ENCODE peak calls at places on chromosomes 12 and 14, in seven cellular contexts. R is kidney epithelial cell; B is adipocyte; Q is activated CD8-positive, alpha-beta T cell treated with anti-CD3 and anti-CD28 coated beads, Interleukin-2, amount 10 ng/mL, durations not matched to agents 7 days and 5 days; O is activated naive CD4-positive, alpha-beta T cell; P is NCI-H2171; K is MM.1S. Y is an unnamed sample.

GRCh38 chr12:12353807-12354206 is 3.1 kb upstream of the BORCS5 start:
- DNase-seq in B (no peak), P (no peak), K (no peak), Q (no peak), O (no peak), R (no peak), Y (no peak)

GRCh38 chr12:30187426-30187825 is 403.7 kb upstream of the TMTC1 start:
- DNase-seq in K (no peak), R (no peak), B (no peak), O (no peak), P (no peak), Q (no peak), Y (no peak)

GRCh38 chr14:75044760-75045159 is 6.5 kb downstream of the MLH3 start:
- DNase-seq in B (peak; percentile 24), Q (no peak), K (no peak), R (no peak), O (no peak), P (no peak), Y (no peak)

GRCh38 chr12:45849289-45849688 is 119.8 kb downstream of the ARID2 start:
- DNase-seq in P (no peak), B (no peak), K (no peak), R (no peak), O (no peak), Q (no peak), Y (no peak)

GRCh38 chr12:2494490-2495192 is 300.1 kb upstream of the FKBP4 start:
- DNase-seq in O (no peak), K (no peak), P (no peak), R (no peak), B (no peak), Q (no peak), Y (no peak)

GRCh38 chr12:67441736-67442346 is 172.7 kb downstream of the CAND1 start:
- DNase-seq in B (peak; percentile 87), P (peak; percentile 73), Q (peak; percentile 88), O (peak; percentile 8), K (peak; percentile 70), R (no peak), Y (peak; percentile 43)

GRCh38 chr12:108826115-108826806 is 31.1 kb downstream of the SSH1 start:
- DNase-seq in P (peak; percentile 93), B (peak; percentile 89), K (peak; percentile 29), Q (no peak), O (no peak), R (peak; percentile 90), Y (no peak)

GRCh38 chr14:103519043-103519836 is 3.4 kb downstream of the CKB start:
- DNase-seq in K (no peak), O (no peak), R (no peak), B (peak; percentile 10), P (no peak), Q (no peak), Y (no peak)

GRCh38 chr12:44431647-44432352 is 444.3 kb downstream of the NELL2 start:
- DNase-seq in R (no peak), O (no peak), B (no peak), P (no peak), K (no peak), Q (no peak), Y (no peak)

GRCh38 chr14:89033756-89034155 is 209.3 kb downstream of the TTC8 start:
- DNase-seq in Q (no peak), O (no peak), B (no peak), K (no peak), R (no peak), P (no peak), Y (no peak)

GRCh38 chr12:12717586-12718381 is 616 bp downstream of the CDKN1B start:
- DNase-seq in Q (peak; percentile 52), B (peak; percentile 55), P (no peak), R (no peak), O (no peak), K (peak; percentile 38), Y (no peak)

GRCh38 chr14:36952702-36953101 is 219.7 kb downstream of the SLC25A21 start:
- DNase-seq in O (no peak), K (no peak), P (no peak), Q (no peak), B (peak; percentile 79), R (peak; percentile 21), Y (no peak)

Y was measured in T-helper 2 cell treated with Interferon-gamma antibody and Interleukin-4, amounts not matched to agents 5 μg/mL and 100 μg/mL, for 36 hours.